ENCODE peak calls at places on chromosomes 1 and 21, in five cellular contexts. H, P, J, O and F are unnamed samples.

GRCh38 chr1:201090536-201090935 is 21.7 kb downstream of the CACNA1S start:
- DNase-seq in H (no peak), P (no peak), J (no peak), O (no peak), F (no peak)

GRCh38 chr21:20737227-20737626 is 261.0 kb upstream of the NCAM2 start:
- DNase-seq in H (no peak), P (no peak), J (no peak), O (no peak), F (no peak)

GRCh38 chr1:109299087-109299983 is 7.5 kb downstream of the MYBPHL start:
- DNase-seq in H (no peak), P (peak; percentile 44), J (no peak), O (no peak), F (no peak)

GRCh38 chr21:36156339-36156814 is 247 bp upstream of the DOP1B start:
- DNase-seq in H (peak; percentile 98), P (peak; percentile 97), J (peak; percentile 100), O (peak; percentile 100), F (peak; percentile 97)

GRCh38 chr1:99652881-99653281 is 7.0 kb downstream of the PALMD start:
- DNase-seq in H (no peak), P (no peak), J (no peak), O (no peak), F (no peak)

GRCh38 chr1:195663549-195664280 is 944.5 kb downstream of the KCNT2 start:
- DNase-seq in H (peak; percentile 45), P (no peak), J (no peak), O (no peak), F (no peak)

GRCh38 chr1:111285879-111286278 is 4.8 kb upstream of the CHIA start:
- DNase-seq in H (no peak), P (no peak), J (no peak), O (no peak), F (no peak)

GRCh38 chr1:226337294-226337870 is 28.4 kb upstream of the LIN9 start:
- DNase-seq in H (no peak), P (no peak), J (no peak), O (no peak), F (no peak)

GRCh38 chr1:156082111-156083091 is at the start of gene MEX3A:
- DNase-seq in H (peak; percentile 59), P (peak; percentile 66), J (no peak), O (peak; percentile 90), F (no peak)

GRCh38 chr1:68112835-68113243 is 62.4 kb upstream of the DIRAS3 start:
- DNase-seq in H (peak; percentile 55), P (peak; percentile 18), J (no peak), O (no peak), F (no peak)

GRCh38 chr1:208455821-208456220 is 211.6 kb upstream of the PLXNA2 start:
- DNase-seq in H (no peak), P (no peak), J (no peak), O (no peak), F (no peak)

GRCh38 chr1:44655609-44656008 is 18.7 kb downstream of the TMEM53 start:
- DNase-seq in H (peak; percentile 22), P (peak; percentile 23), J (no peak), O (no peak), F (no peak)

GRCh38 chr1:204503122-204503912 is 8.7 kb upstream of the PIK3C2B start:
- DNase-seq in H (peak; percentile 78), P (peak; percentile 71), J (no peak), O (peak; percentile 86), F (no peak)

GRCh38 chr1:28035420-28035819 is 53.0 kb downstream of the EYA3 start:
- DNase-seq in H (no peak), P (no peak), J (no peak), O (no peak), F (no peak)